ENCODE peak calls at places on chromosomes 16 and 17, in five cellular contexts. S is stimulated activated CD8-positive, alpha-beta memory T cell treated with anti-CD3 and anti-CD28 coated beads, Interleukin-4, amount 100 ng/mL, for 4 hours; M is fibroblast of the conjunctiva; U is ACHN; L is activated T-cell treated with anti-CD3 and anti-CD28 coated beads for 24 hours. E is an unnamed sample.

GRCh38 chr16:67406628-67407027 is 9.6 kb downstream of the ZDHHC1 start:
- DNase-seq in S (no peak), M (peak; percentile 74), U (peak; percentile 27), L (no peak), E (peak; percentile 81)

GRCh38 chr16:79505344-79505743 is 95.2 kb downstream of the MAF start:
- DNase-seq in S (no peak), L (no peak), M (no peak), U (no peak), E (no peak)

GRCh38 chr16:53087101-53087500 is 32.3 kb downstream of the CHD9 start:
- DNase-seq in M (no peak), U (no peak), L (no peak), S (no peak), E (peak; percentile 12)

GRCh38 chr16:2429771-2430663 is 770 bp downstream of the CCNF start:
- DNase-seq in L (no peak), S (no peak), M (no peak), U (peak; percentile 31), E (no peak)

GRCh38 chr17:80938556-80938955 is 53.1 kb upstream of the CHMP6 start:
- DNase-seq in S (no peak), L (peak; percentile 5), M (no peak), U (no peak), E (no peak)

GRCh38 chr17:34892864-34893263 is 68.4 kb downstream of the CCT6B start:
- DNase-seq in L (peak; percentile 7), U (peak; percentile 47), M (no peak), S (no peak), E (no peak)

GRCh38 chr16:9846362-9847099 is 335.7 kb downstream of the GRIN2A start:
- DNase-seq in L (no peak), U (no peak), S (no peak), M (no peak), E (no peak)

GRCh38 chr16:80161799-80162380 is 378.9 kb upstream of the DYNLRB2 start:
- DNase-seq in M (no peak), S (no peak), U (no peak), L (no peak), E (no peak)

GRCh38 chr17:17304521-17304985 is 1.4 kb downstream of the NT5M start:
- DNase-seq in M (no peak), L (no peak), U (no peak), S (no peak), E (no peak)

GRCh38 chr17:8162232-8162996 is at the start of gene VAMP2:
- DNase-seq in M (no peak), L (peak; percentile 76), U (peak; percentile 78), S (peak; percentile 62), E (peak; percentile 38)

GRCh38 chr16:85651822-85652430 is 36.8 kb downstream of the GINS2 start:
- DNase-seq in U (no peak), M (no peak), L (no peak), S (no peak), E (no peak)

GRCh38 chr17:56834380-56835258 is 668 bp downstream of the DGKE start:
- DNase-seq in L (peak; percentile 56), S (peak; percentile 53), U (peak; percentile 61), M (no peak), E (no peak)

GRCh38 chr17:32155896-32156295 is 13.6 kb downstream of the RHOT1 start:
- DNase-seq in S (no peak), L (no peak), U (no peak), M (no peak), E (no peak)

GRCh38 chr17:1029196-1029911 is 32.4 kb downstream of the TIMM22 start:
- DNase-seq in S (no peak), U (no peak), L (no peak), M (no peak), E (peak; percentile 44)

GRCh38 chr16:87297918-87298631 is 19.1 kb downstream of the C16orf95 start:
- DNase-seq in U (peak; percentile 37), M (no peak), L (peak; percentile 19), S (no peak), E (no peak)

GRCh38 chr16:57537194-57537505 is 779 bp upstream of the CCDC102A start:
- DNase-seq in S (no peak), M (no peak), U (no peak), L (no peak), E (no peak)

GRCh38 chr16:87638736-87639135 is 36.4 kb downstream of the JPH3 start:
- DNase-seq in L (no peak), U (no peak), M (no peak), S (no peak), E (no peak)

GRCh38 chr17:49759203-49759602 is 4.7 kb downstream of the FAM117A start:
- DNase-seq in U (no peak), M (no peak), S (no peak), L (no peak), E (no peak)

GRCh38 chr16:70395345-70395901 is 43.5 kb downstream of the ST3GAL2 start:
- DNase-seq in S (peak; percentile 29), U (peak; percentile 67), L (peak; percentile 42), M (no peak), E (no peak)

GRCh38 chr17:1180958-1181768 is 1.4 kb upstream of the ABR start:
- DNase-seq in U (no peak), M (no peak), L (no peak), S (no peak), E (no peak)

GRCh38 chr16:16045311-16045710 is 95.9 kb downstream of the ABCC1 start:
- DNase-seq in L (no peak), M (no peak), U (no peak), S (no peak), E (no peak)

GRCh38 chr16:2966043-2966802 is 2.1 kb downstream of the KREMEN2 start:
- DNase-seq in M (no peak), U (no peak), S (no peak), L (no peak), E (no peak)

GRCh38 chr17:7557825-7558543 is 566 bp upstream of the TNFSF13 start:
- DNase-seq in S (no peak), L (no peak), U (peak; percentile 81), M (peak; percentile 64), E (no peak)

GRCh38 chr17:69558796-69559195 is 144.3 kb downstream of the MAP2K6 start:
- DNase-seq in L (no peak), S (no peak), M (no peak), U (no peak), E (no peak)

GRCh38 chr17:2885751-2886150 is 89.5 kb downstream of the RAP1GAP2 start:
- DNase-seq in S (no peak), U (no peak), L (no peak), M (no peak), E (no peak)

GRCh38 chr16:1069154-1069553 is 3.4 kb upstream of the SSTR5 start:
- DNase-seq in M (no peak), L (no peak), S (no peak), U (no peak), E (no peak)

GRCh38 chr17:75364078-75364477 is 41.4 kb downstream of the GRB2 start:
- DNase-seq in M (no peak), L (no peak), U (peak; percentile 84), S (no peak), E (peak; percentile 26)

GRCh38 chr17:19534562-19535149 is 1.0 kb downstream of the SLC47A1 start:
- DNase-seq in S (no peak), L (no peak), U (peak; percentile 64), M (no peak), E (no peak)

GRCh38 chr16:56856876-56857447 is 8.0 kb upstream of the SLC12A3 start:
- DNase-seq in S (no peak), U (no peak), M (no peak), L (no peak), E (no peak)

GRCh38 chr17:1360975-1361374 is 39.0 kb downstream of the YWHAE start:
- DNase-seq in L (no peak), M (no peak), S (no peak), U (no peak), E (no peak)

GRCh38 chr17:73338050-73338491 is 26.3 kb upstream of the CDC42EP4 start:
- DNase-seq in M (no peak), L (no peak), S (no peak), U (no peak), E (peak; percentile 64)

GRCh38 chr17:27647755-27648154 is 16.8 kb downstream of the LGALS9 start:
- DNase-seq in L (no peak), M (no peak), U (no peak), S (no peak), E (no peak)

GRCh38 chr17:76276069-76276431 is 10.9 kb downstream of the UBALD2 start:
- DNase-seq in M (no peak), L (no peak), U (no peak), S (no peak), E (no peak)

GRCh38 chr16:88922114-88922825 is 54.7 kb downstream of the CBFA2T3 start:
- DNase-seq in L (no peak), S (no peak), U (peak; percentile 65), M (peak; percentile 34), E (peak; percentile 24)

GRCh38 chr17:1413281-1413791 is 13.3 kb upstream of the YWHAE start:
- DNase-seq in U (peak; percentile 57), M (peak; percentile 87), L (no peak), S (no peak), E (peak; percentile 56)

GRCh38 chr17:38702900-38703741 is 2.0 kb upstream of the MLLT6 start:
- DNase-seq in L (peak; percentile 30), S (no peak), M (no peak), U (peak; percentile 62), E (no peak)

GRCh38 chr17:68456529-68457167 is 648 bp downstream of the WIPI1 start:
- DNase-seq in S (no peak), U (peak; percentile 94), M (peak; percentile 88), L (no peak), E (peak; percentile 85)

GRCh38 chr16:70396209-70396904 is 42.5 kb downstream of the ST3GAL2 start:
- DNase-seq in S (no peak), U (no peak), L (no peak), M (no peak), E (peak; percentile 46)

E was measured in GM04504.